ENCODE peak calls at places on chromosome 19, in eight cellular contexts. W is stomach, N is HCT116, C is thyroid gland, S is IMR-90, B is sigmoid colon, T is K562, I is ovary. P is an unnamed sample.

GRCh38 chr19:38869160-38869835 is 8.8 kb downstream of the RINL start:
- DNase-seq in C (peak), B (no peak), I (no peak), W (no peak), N (no peak), S (no peak), T (no peak), P (peak)

GRCh38 chr19:41799444-41800000 is 3.1 kb downstream of the CEACAM3 start:
- DNase-seq in W (no peak), S (no peak), N (no peak), C (peak), T (no peak), I (no peak), B (no peak), P (no peak)

GRCh38 chr19:30024091-30024490 is 82.1 kb downstream of the URI1 start:
- DNase-seq in I (no peak), C (no peak), B (no peak), T (no peak), W (no peak), S (no peak), N (no peak), P (no peak)

GRCh38 chr19:19860756-19861390 is 4.8 kb upstream of the ZNF253 start:
- DNase-seq in C (peak), W (no peak), N (no peak), I (no peak), S (no peak), T (peak), B (no peak), P (no peak)

GRCh38 chr19:1082165-1082927 is 12.8 kb downstream of the POLR2E start:
- DNase-seq in I (peak), N (peak), B (no peak), S (no peak), T (peak), C (peak), W (peak), P (peak)

GRCh38 chr19:19420570-19421301 is 15.3 kb downstream of the GATAD2A start:
- DNase-seq in S (no peak), N (no peak), I (no peak), W (no peak), C (no peak), B (no peak), T (no peak), P (no peak)

GRCh38 chr19:50311723-50312635 is 17.2 kb downstream of the KCNC3 start:
- DNase-seq in N (no peak), T (peak), B (no peak), C (peak), W (no peak), I (no peak), S (no peak), P (no peak)

GRCh38 chr19:42086188-42086736 is 10.3 kb downstream of the ZNF574 start:
- DNase-seq in C (no peak), W (no peak), I (no peak), B (no peak), N (no peak), S (no peak), T (no peak), P (no peak)

GRCh38 chr19:1961545-1961878 is 20.5 kb downstream of the CSNK1G2 start:
- DNase-seq in N (no peak), B (no peak), W (no peak), T (no peak), S (no peak), C (no peak), I (peak), P (no peak)

GRCh38 chr19:3699071-3699740 is 1.1 kb downstream of the PIP5K1C start:
- DNase-seq in I (peak), W (no peak), S (peak), C (peak), B (peak), N (no peak), T (peak), P (peak)

GRCh38 chr19:1567116-1567847 is 843 bp downstream of the MEX3D start:
- DNase-seq in I (peak), N (no peak), B (no peak), W (peak), T (peak), S (no peak), C (no peak), P (peak)

GRCh38 chr19:47445937-47446402 is 25.7 kb downstream of the SLC8A2 start:
- DNase-seq in I (peak), W (peak), C (peak), N (no peak), B (no peak), S (no peak), T (peak), P (no peak)

GRCh38 chr19:17544418-17544817 is 11.0 kb upstream of the COLGALT1 start:
- DNase-seq in I (no peak), W (no peak), B (no peak), T (no peak), C (no peak), N (no peak), S (no peak), P (no peak)

GRCh38 chr19:30165228-30165813 is 206.9 kb upstream of the ZNF536 start:
- DNase-seq in C (no peak), I (no peak), S (no peak), N (no peak), B (no peak), W (no peak), T (no peak), P (no peak)

GRCh38 chr19:47813304-47813994 is 8.3 kb upstream of the CRX start:
- DNase-seq in W (peak), C (peak), I (peak), N (peak), B (peak), S (peak), T (peak), P (peak)

GRCh38 chr19:35720163-35720524 is 2.3 kb downstream of the KMT2B start:
- DNase-seq in C (no peak), N (no peak), S (no peak), T (no peak), W (no peak), B (no peak), I (no peak), P (no peak)

GRCh38 chr19:45902651-45903625 is 525 bp upstream of the MYPOP start:
- DNase-seq in W (peak), N (peak), T (peak), I (peak), C (peak), B (peak), S (peak), P (peak)
- TF ChIP-seq POLR2A in W (no peak), N (peak), T (peak), I (peak), C (peak), B (peak), S (no peak), P (peak)

DNA sequence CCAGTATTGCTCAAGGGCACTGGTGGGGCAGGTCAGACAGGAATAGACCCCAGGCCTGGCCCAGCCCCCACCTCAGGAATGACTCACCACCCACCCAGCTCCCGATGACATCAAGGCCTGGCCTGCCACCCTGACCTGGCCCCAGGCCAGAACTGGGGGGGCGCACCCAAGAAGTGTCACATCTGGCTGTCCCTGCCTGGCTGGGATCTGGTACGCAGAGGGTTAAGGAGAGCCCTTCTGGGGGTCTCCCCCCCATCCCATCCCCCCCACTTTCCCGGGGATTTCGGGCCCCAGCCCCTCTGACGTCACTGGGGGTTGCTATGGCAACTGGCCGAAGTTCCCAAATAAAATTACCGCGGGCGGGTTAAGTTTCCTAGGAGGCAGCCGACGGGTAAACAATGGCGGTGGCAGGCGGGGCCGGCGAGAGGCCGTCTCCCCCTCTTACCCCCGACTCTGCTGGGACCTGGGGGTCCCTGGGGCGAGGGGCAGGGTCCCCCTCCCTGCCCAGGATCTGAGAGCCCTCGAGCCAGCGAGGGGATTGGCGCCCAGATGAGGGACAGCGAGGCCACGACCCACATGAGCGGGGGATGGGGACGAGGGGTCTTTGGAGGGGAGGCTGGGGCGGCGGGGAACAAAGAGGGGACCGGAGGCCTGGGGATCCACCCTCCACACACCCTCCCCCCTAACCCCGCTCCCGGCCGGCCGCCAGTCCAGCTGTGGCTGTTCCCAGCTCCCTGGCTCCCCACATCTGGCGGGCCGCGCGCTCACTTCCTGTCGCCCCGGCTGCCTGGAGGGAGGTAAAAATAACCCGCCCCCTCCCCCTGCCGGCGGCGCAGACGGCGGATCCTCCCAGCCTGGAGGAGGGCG is 29.7 kb upstream of the NANOS3 start:
- DNase-seq in C (peak), S (peak), B (peak), N (peak), T (peak), I (peak), W (peak), P (peak)
- TF ChIP-seq POLR2A in C (peak), S (peak), B (peak), N (peak), T (peak), I (peak), W (peak), P (no peak)

GRCh38 chr19:57527136-57527881 is at the start of gene ZNF549:
- DNase-seq in I (peak), T (peak), S (peak), B (peak), W (peak), N (no peak), C (peak), P (peak)
- TF ChIP-seq POLR2A in I (peak), T (no peak), S (no peak), B (no peak), W (no peak), N (no peak), C (no peak), P (no peak)

DNA sequence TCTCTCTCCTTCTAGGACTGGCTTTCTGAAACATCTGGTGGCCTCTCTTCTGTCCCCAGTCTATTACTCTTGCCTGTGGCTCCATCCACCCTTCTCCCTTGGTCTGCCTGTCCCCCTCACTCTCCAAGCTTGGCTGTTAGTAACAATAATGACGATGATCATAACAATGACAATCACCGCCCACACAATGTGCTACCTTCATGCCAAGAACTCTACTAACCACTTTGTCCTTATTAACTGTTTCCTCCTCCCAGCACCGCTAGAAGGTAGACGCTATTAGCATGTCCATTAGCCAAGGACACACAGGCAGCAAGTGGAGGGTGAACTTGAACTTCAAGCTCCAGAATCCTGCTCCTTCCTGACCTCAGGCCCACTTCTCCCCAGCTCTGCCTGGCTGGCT is 2.7 kb downstream of the GYS1 start:
- DNase-seq in N (no peak), B (no peak), S (no peak), C (no peak), I (no peak), T (no peak), W (no peak), P (no peak)
- TF ChIP-seq POLR2A in N (no peak), B (no peak), S (no peak), C (no peak), I (no peak), T (no peak), W (no peak), P (no peak)

P was measured in heart left ventricle.